ENCODE peak calls at places on chromosomes 5 and 9, in five cellular contexts. One of them, this sample, is unnamed.

GRCh38 chr9:135588371-135588770 is 26.8 kb downstream of the PAEP start:
- DNase-seq in hepatocyte: peak
- DNase-seq in kidney: peak
- DNase-seq in GM12878: no peak
- DNase-seq in foreskin fibroblast: no peak
- DNase-seq in this sample: no peak

GRCh38 chr5:2751592-2752021 is at the start of gene IRX2:
- DNase-seq in hepatocyte: peak
- DNase-seq in kidney: peak
- DNase-seq in GM12878: no peak
- DNase-seq in foreskin fibroblast: peak
- DNase-seq in this sample: peak

GRCh38 chr5:111720333-111720890 is 36.6 kb downstream of the NREP start:
- DNase-seq in hepatocyte: no peak
- DNase-seq in kidney: no peak
- DNase-seq in GM12878: no peak
- DNase-seq in foreskin fibroblast: no peak
- DNase-seq in this sample: no peak

GRCh38 chr9:806285-807156 is 35.0 kb upstream of the DMRT1 start:
- DNase-seq in hepatocyte: peak
- DNase-seq in kidney: no peak
- DNase-seq in GM12878: peak
- DNase-seq in foreskin fibroblast: peak
- DNase-seq in this sample: no peak

GRCh38 chr9:97109194-97109811 is 70.4 kb upstream of the CTSV start:
- DNase-seq in hepatocyte: peak
- DNase-seq in kidney: no peak
- DNase-seq in GM12878: peak
- DNase-seq in foreskin fibroblast: peak
- DNase-seq in this sample: no peak

GRCh38 chr9:95623614-95624013 is 106.8 kb upstream of the PTCH1 start:
- DNase-seq in hepatocyte: no peak
- DNase-seq in kidney: no peak
- DNase-seq in GM12878: no peak
- DNase-seq in foreskin fibroblast: no peak
- DNase-seq in this sample: no peak

GRCh38 chr5:91110709-91111108 is 272.4 kb downstream of the ARRDC3 start:
- DNase-seq in hepatocyte: no peak
- DNase-seq in kidney: no peak
- DNase-seq in GM12878: no peak
- DNase-seq in foreskin fibroblast: peak
- DNase-seq in this sample: peak

GRCh38 chr9:102587231-102587630 is 407.9 kb upstream of the CYLC2 start:
- DNase-seq in hepatocyte: no peak
- DNase-seq in kidney: no peak
- DNase-seq in GM12878: no peak
- DNase-seq in foreskin fibroblast: no peak
- DNase-seq in this sample: no peak

GRCh38 chr5:68374770-68375518 is 159.4 kb downstream of the PIK3R1 start:
- DNase-seq in hepatocyte: no peak
- DNase-seq in kidney: no peak
- DNase-seq in GM12878: no peak
- DNase-seq in foreskin fibroblast: no peak
- DNase-seq in this sample: peak

GRCh38 chr5:148290271-148291195 is 21.7 kb upstream of the SPINK7 start:
- DNase-seq in hepatocyte: peak
- DNase-seq in kidney: no peak
- DNase-seq in GM12878: no peak
- DNase-seq in foreskin fibroblast: no peak
- DNase-seq in this sample: no peak

GRCh38 chr5:53884844-53885243 is 324.4 kb downstream of the NDUFS4 start:
- DNase-seq in hepatocyte: no peak
- DNase-seq in kidney: no peak
- DNase-seq in GM12878: no peak
- DNase-seq in foreskin fibroblast: no peak
- DNase-seq in this sample: no peak

GRCh38 chr5:157180374-157181264 is at the start of gene ITK:
- DNase-seq in hepatocyte: no peak
- DNase-seq in kidney: no peak
- DNase-seq in GM12878: no peak
- DNase-seq in foreskin fibroblast: no peak
- DNase-seq in this sample: no peak

GRCh38 chr5:156137482-156137881 is 189.5 kb upstream of the SGCD start:
- DNase-seq in hepatocyte: no peak
- DNase-seq in kidney: no peak
- DNase-seq in GM12878: no peak
- DNase-seq in foreskin fibroblast: no peak
- DNase-seq in this sample: peak

GRCh38 chr5:92769986-92770385 is 811.0 kb downstream of the NR2F1-AS1 start:
- DNase-seq in hepatocyte: no peak
- DNase-seq in kidney: no peak
- DNase-seq in GM12878: no peak
- DNase-seq in foreskin fibroblast: peak
- DNase-seq in this sample: peak

GRCh38 chr9:134532084-134532483 is 109.5 kb upstream of the COL5A1 start:
- DNase-seq in hepatocyte: no peak
- DNase-seq in kidney: peak
- DNase-seq in GM12878: no peak
- DNase-seq in foreskin fibroblast: no peak
- DNase-seq in this sample: no peak

GRCh38 chr5:110435207-110435606 is 291.3 kb downstream of the TMEM232 start:
- DNase-seq in hepatocyte: no peak
- DNase-seq in kidney: no peak
- DNase-seq in GM12878: no peak
- DNase-seq in foreskin fibroblast: no peak
- DNase-seq in this sample: no peak

GRCh38 chr9:38287420-38287985 is 105.0 kb upstream of the ALDH1B1 start:
- DNase-seq in hepatocyte: no peak
- DNase-seq in kidney: no peak
- DNase-seq in GM12878: no peak
- DNase-seq in foreskin fibroblast: no peak
- DNase-seq in this sample: no peak

GRCh38 chr9:70081120-70081495 is 37.5 kb downstream of the MAMDC2 start:
- DNase-seq in hepatocyte: no peak
- DNase-seq in kidney: no peak
- DNase-seq in GM12878: no peak
- DNase-seq in foreskin fibroblast: peak
- DNase-seq in this sample: no peak

GRCh38 chr5:1221721-1222120 is 3.5 kb upstream of the SLC6A18 start:
- DNase-seq in hepatocyte: no peak
- DNase-seq in kidney: peak
- DNase-seq in GM12878: no peak
- DNase-seq in foreskin fibroblast: no peak
- DNase-seq in this sample: no peak

GRCh38 chr5:175520321-175520720 is 42.0 kb downstream of the SFXN1 start:
- DNase-seq in hepatocyte: no peak
- DNase-seq in kidney: no peak
- DNase-seq in GM12878: no peak
- DNase-seq in foreskin fibroblast: no peak
- DNase-seq in this sample: no peak

GRCh38 chr5:154593091-154593490 is 115.1 kb upstream of the HAND1 start:
- DNase-seq in hepatocyte: no peak
- DNase-seq in kidney: no peak
- DNase-seq in GM12878: no peak
- DNase-seq in foreskin fibroblast: peak
- DNase-seq in this sample: peak

GRCh38 chr9:4228606-4229005 is 71.3 kb downstream of the GLIS3 start:
- DNase-seq in hepatocyte: peak
- DNase-seq in kidney: no peak
- DNase-seq in GM12878: no peak
- DNase-seq in foreskin fibroblast: peak
- DNase-seq in this sample: no peak

GRCh38 chr9:108933231-108933630 is 693 bp downstream of the ELP1 start:
- DNase-seq in hepatocyte: no peak
- DNase-seq in kidney: no peak
- DNase-seq in GM12878: no peak
- DNase-seq in foreskin fibroblast: peak
- DNase-seq in this sample: no peak

GRCh38 chr9:127418037-127418471 is 6.1 kb upstream of the ZNF79 start:
- DNase-seq in hepatocyte: no peak
- DNase-seq in kidney: no peak
- DNase-seq in GM12878: no peak
- DNase-seq in foreskin fibroblast: no peak
- DNase-seq in this sample: no peak

GRCh38 chr9:76810377-76810957 is 46.2 kb downstream of the PCA3 start:
- DNase-seq in hepatocyte: peak
- DNase-seq in kidney: no peak
- DNase-seq in GM12878: no peak
- DNase-seq in foreskin fibroblast: peak
- DNase-seq in this sample: peak

GRCh38 chr9:136685216-136685615 is 2.0 kb downstream of the AGPAT2 start:
- DNase-seq in hepatocyte: no peak
- DNase-seq in kidney: no peak
- DNase-seq in GM12878: no peak
- DNase-seq in foreskin fibroblast: no peak
- DNase-seq in this sample: no peak

GRCh38 chr5:139671096-139671841 is 23.1 kb downstream of the CXXC5 start:
- DNase-seq in hepatocyte: no peak
- DNase-seq in kidney: peak
- DNase-seq in GM12878: no peak
- DNase-seq in foreskin fibroblast: no peak
- DNase-seq in this sample: no peak
- H3K4me3 ChIP-seq in hepatocyte: no peak
- H3K4me3 ChIP-seq in kidney: no peak
- H3K4me3 ChIP-seq in GM12878: peak
- H3K4me3 ChIP-seq in foreskin fibroblast: no peak
- H3K4me3 ChIP-seq in this sample: no peak

GRCh38 chr5:142576804-142577203 is 109.1 kb downstream of the FGF1 start:
- DNase-seq in hepatocyte: no peak
- DNase-seq in kidney: no peak
- DNase-seq in GM12878: no peak
- DNase-seq in foreskin fibroblast: no peak
- DNase-seq in this sample: no peak
- TF ChIP-seq CTCF in hepatocyte: no peak
- TF ChIP-seq CTCF in kidney: no peak
- TF ChIP-seq CTCF in GM12878: no peak
- TF ChIP-seq CTCF in foreskin fibroblast: no peak
- TF ChIP-seq CTCF in this sample: no peak

GRCh38 chr5:170525450-170526211 is 21.8 kb downstream of the KCNIP1 start:
- DNase-seq in hepatocyte: no peak
- DNase-seq in kidney: no peak
- DNase-seq in GM12878: no peak
- DNase-seq in foreskin fibroblast: no peak
- DNase-seq in this sample: no peak
- H3K4me3 ChIP-seq in hepatocyte: no peak
- H3K4me3 ChIP-seq in kidney: no peak
- H3K4me3 ChIP-seq in GM12878: no peak
- H3K4me3 ChIP-seq in foreskin fibroblast: no peak
- H3K4me3 ChIP-seq in this sample: no peak

DNA sequence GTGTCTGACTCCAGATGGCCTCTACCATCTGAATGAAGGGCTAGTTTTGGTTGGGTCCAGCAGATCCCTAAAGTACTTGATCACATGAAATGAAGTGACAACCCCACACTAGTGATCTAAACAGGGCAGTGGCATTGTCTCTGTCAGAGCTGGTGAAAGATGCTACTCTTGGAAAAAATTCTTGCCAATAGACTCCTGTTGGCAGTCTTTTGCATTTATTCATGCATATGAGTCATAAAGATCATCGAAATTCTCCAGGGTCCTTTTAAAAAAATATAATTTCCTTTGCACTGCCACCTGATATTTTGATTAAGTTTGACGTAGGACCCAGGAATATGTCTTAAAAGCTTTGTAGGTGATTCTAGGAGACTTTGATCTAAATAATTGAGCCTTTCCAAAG is 135.1 kb upstream of the ELL2 start:
- DNase-seq in hepatocyte: no peak
- DNase-seq in kidney: no peak
- DNase-seq in GM12878: no peak
- DNase-seq in foreskin fibroblast: no peak
- DNase-seq in this sample: no peak
- TF ChIP-seq CTCF in hepatocyte: no peak
- TF ChIP-seq CTCF in kidney: no peak
- TF ChIP-seq CTCF in GM12878: no peak
- TF ChIP-seq CTCF in foreskin fibroblast: no peak
- TF ChIP-seq CTCF in this sample: no peak

GRCh38 chr5:127031147-127031862 is 947 bp upstream of the MARCHF3 start:
- DNase-seq in hepatocyte: peak
- DNase-seq in kidney: peak
- DNase-seq in GM12878: no peak
- DNase-seq in foreskin fibroblast: no peak
- DNase-seq in this sample: no peak

GRCh38 chr5:127027539-127027938 is 2.8 kb downstream of the MARCHF3 start:
- DNase-seq in hepatocyte: no peak
- DNase-seq in kidney: no peak
- DNase-seq in GM12878: no peak
- DNase-seq in foreskin fibroblast: no peak
- DNase-seq in this sample: no peak

GRCh38 chr5:127030259-127031146 is at the start of gene MARCHF3:
- DNase-seq in hepatocyte: peak
- DNase-seq in kidney: peak
- DNase-seq in GM12878: peak
- DNase-seq in foreskin fibroblast: peak
- DNase-seq in this sample: peak

GRCh38 chr5:127029513-127030258 is 672 bp downstream of the MARCHF3 start:
- DNase-seq in hepatocyte: peak
- DNase-seq in kidney: peak
- DNase-seq in GM12878: no peak
- DNase-seq in foreskin fibroblast: peak
- DNase-seq in this sample: no peak

DNA sequence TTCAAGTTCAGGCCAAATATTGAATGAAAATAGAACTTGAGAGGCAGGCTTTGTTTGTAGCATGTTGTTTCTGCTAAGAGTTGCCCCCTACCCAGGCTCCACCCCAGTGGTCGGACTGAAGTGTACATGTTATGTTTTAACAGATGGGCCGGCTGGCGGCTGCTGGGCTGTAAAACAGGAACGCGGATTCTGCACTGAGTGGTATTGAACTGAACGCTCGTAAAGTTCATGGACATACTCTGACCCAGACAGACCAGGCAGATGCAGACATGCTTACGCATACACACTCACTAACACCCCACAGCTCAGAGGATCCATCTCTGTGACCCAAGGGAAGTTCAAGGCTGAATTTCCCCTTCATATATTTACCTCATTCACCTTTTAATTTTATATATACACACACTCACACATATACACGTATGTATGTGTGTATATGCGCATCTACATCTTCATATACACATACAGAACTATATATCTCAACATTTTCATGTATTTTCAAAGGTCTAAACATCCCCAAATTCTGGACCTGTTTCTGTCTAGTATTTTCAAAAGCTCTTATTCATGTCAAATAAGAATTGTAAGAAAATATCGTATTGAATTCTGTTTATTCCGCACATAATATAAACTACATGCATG is 1.4 kb downstream of the MARCHF3 start:
- DNase-seq in hepatocyte: peak
- DNase-seq in kidney: no peak
- DNase-seq in GM12878: no peak
- DNase-seq in foreskin fibroblast: peak
- DNase-seq in this sample: no peak
- H3K4me3 ChIP-seq in hepatocyte: peak
- H3K4me3 ChIP-seq in kidney: no peak
- H3K4me3 ChIP-seq in GM12878: peak
- H3K4me3 ChIP-seq in foreskin fibroblast: peak
- H3K4me3 ChIP-seq in this sample: peak

GRCh38 chr5:28648108-28648507 is 1609.7 kb upstream of the CDH9 start:
- DNase-seq in hepatocyte: no peak
- DNase-seq in kidney: no peak
- DNase-seq in GM12878: no peak
- DNase-seq in foreskin fibroblast: no peak
- DNase-seq in this sample: no peak
- TF ChIP-seq CTCF in hepatocyte: no peak
- TF ChIP-seq CTCF in kidney: no peak
- TF ChIP-seq CTCF in GM12878: no peak
- TF ChIP-seq CTCF in foreskin fibroblast: no peak
- TF ChIP-seq CTCF in this sample: no peak

GRCh38 chr9:19464061-19464763 is 55.4 kb downstream of the ACER2 start:
- DNase-seq in hepatocyte: no peak
- DNase-seq in kidney: no peak
- DNase-seq in GM12878: no peak
- DNase-seq in foreskin fibroblast: no peak
- DNase-seq in this sample: no peak
- H3K4me3 ChIP-seq in hepatocyte: peak
- H3K4me3 ChIP-seq in kidney: peak
- H3K4me3 ChIP-seq in GM12878: peak
- H3K4me3 ChIP-seq in foreskin fibroblast: no peak
- H3K4me3 ChIP-seq in this sample: peak

This sample was measured in AG09309.